ENCODE peak calls at places on chromosome 15, in nine cellular contexts. One of them, this sample, is unnamed.
A peak's percentile ranks its signal among the peaks of the same experiment; 100 is the strongest.

GRCh38 chr15:70142322-70143191 is 44.8 kb upstream of the TLE3 start:
- DNase-seq in GM23338: no peak
- DNase-seq in transverse colon: no peak
- DNase-seq in GM12891: no peak
- DNase-seq in suprapubic skin: no peak
- DNase-seq in HL-60: peak; percentile 72
- DNase-seq in sigmoid colon: no peak
- DNase-seq in HepG2: no peak
- DNase-seq in stomach: no peak
- DNase-seq in this sample: no peak

GRCh38 chr15:60972301-60972700 is 256.8 kb downstream of the RORA start:
- DNase-seq in GM23338: no peak
- DNase-seq in transverse colon: no peak
- DNase-seq in GM12891: no peak
- DNase-seq in suprapubic skin: no peak
- DNase-seq in HL-60: no peak
- DNase-seq in sigmoid colon: no peak
- DNase-seq in HepG2: no peak
- DNase-seq in stomach: no peak
- DNase-seq in this sample: no peak

GRCh38 chr15:82554857-82555256 is 14.6 kb upstream of the RPS17 start:
- DNase-seq in GM23338: no peak
- DNase-seq in transverse colon: no peak
- DNase-seq in GM12891: no peak
- DNase-seq in suprapubic skin: no peak
- DNase-seq in HL-60: no peak
- DNase-seq in sigmoid colon: no peak
- DNase-seq in HepG2: no peak
- DNase-seq in stomach: no peak
- DNase-seq in this sample: no peak

GRCh38 chr15:34986326-34987181 is 1.5 kb downstream of the ZNF770 start:
- DNase-seq in GM23338: no peak
- DNase-seq in transverse colon: no peak
- DNase-seq in GM12891: no peak
- DNase-seq in suprapubic skin: no peak
- DNase-seq in HL-60: no peak
- DNase-seq in sigmoid colon: no peak
- DNase-seq in HepG2: no peak
- DNase-seq in stomach: no peak
- DNase-seq in this sample: no peak

GRCh38 chr15:24857777-24858176 is 97.0 kb upstream of the SNRPN start:
- DNase-seq in GM23338: peak; percentile 60
- DNase-seq in transverse colon: no peak
- DNase-seq in GM12891: no peak
- DNase-seq in suprapubic skin: no peak
- DNase-seq in HL-60: no peak
- DNase-seq in sigmoid colon: no peak
- DNase-seq in HepG2: no peak
- DNase-seq in stomach: no peak
- DNase-seq in this sample: no peak

GRCh38 chr15:60423540-60423939 is 25.8 kb upstream of the ANXA2 start:
- DNase-seq in GM23338: peak; percentile 77
- DNase-seq in transverse colon: no peak
- DNase-seq in GM12891: no peak
- DNase-seq in suprapubic skin: no peak
- DNase-seq in HL-60: no peak
- DNase-seq in sigmoid colon: no peak
- DNase-seq in HepG2: peak; percentile 44
- DNase-seq in stomach: no peak
- DNase-seq in this sample: no peak

GRCh38 chr15:23049984-23050628 is 10.7 kb upstream of the TUBGCP5 start:
- DNase-seq in GM23338: no peak
- DNase-seq in transverse colon: no peak
- DNase-seq in GM12891: no peak
- DNase-seq in suprapubic skin: no peak
- DNase-seq in HL-60: no peak
- DNase-seq in sigmoid colon: no peak
- DNase-seq in HepG2: no peak
- DNase-seq in stomach: no peak
- DNase-seq in this sample: no peak

GRCh38 chr15:52428297-52428696 is 100.4 kb downstream of the MYO5A start:
- DNase-seq in GM23338: no peak
- DNase-seq in transverse colon: no peak
- DNase-seq in GM12891: no peak
- DNase-seq in suprapubic skin: no peak
- DNase-seq in HL-60: no peak
- DNase-seq in sigmoid colon: no peak
- DNase-seq in HepG2: no peak
- DNase-seq in stomach: no peak
- DNase-seq in this sample: no peak

GRCh38 chr15:80424381-80424780 is 20.2 kb downstream of the ARNT2 start:
- DNase-seq in GM23338: no peak
- DNase-seq in transverse colon: no peak
- DNase-seq in GM12891: no peak
- DNase-seq in suprapubic skin: no peak
- DNase-seq in HL-60: no peak
- DNase-seq in sigmoid colon: no peak
- DNase-seq in HepG2: no peak
- DNase-seq in stomach: no peak
- DNase-seq in this sample: peak; percentile 31

GRCh38 chr15:84082739-84083138 is 152.8 kb upstream of the GOLGA6L4 start:
- DNase-seq in GM23338: no peak
- DNase-seq in transverse colon: no peak
- DNase-seq in GM12891: no peak
- DNase-seq in suprapubic skin: no peak
- DNase-seq in HL-60: no peak
- DNase-seq in sigmoid colon: no peak
- DNase-seq in HepG2: no peak
- DNase-seq in stomach: no peak
- DNase-seq in this sample: no peak

GRCh38 chr15:80211976-80212375 is 40.0 kb downstream of the CTXND1 start:
- DNase-seq in GM23338: no peak
- DNase-seq in transverse colon: no peak
- DNase-seq in GM12891: no peak
- DNase-seq in suprapubic skin: no peak
- DNase-seq in HL-60: no peak
- DNase-seq in sigmoid colon: no peak
- DNase-seq in HepG2: no peak
- DNase-seq in stomach: no peak
- DNase-seq in this sample: no peak

GRCh38 chr15:96361309-96362000 is 31.0 kb downstream of the NR2F2 start:
- DNase-seq in GM23338: peak; percentile 45
- DNase-seq in transverse colon: no peak
- DNase-seq in GM12891: no peak
- DNase-seq in suprapubic skin: no peak
- DNase-seq in HL-60: no peak
- DNase-seq in sigmoid colon: no peak
- DNase-seq in HepG2: no peak
- DNase-seq in stomach: no peak
- DNase-seq in this sample: no peak

GRCh38 chr15:82021021-82021420 is 24.8 kb downstream of the MEX3B start:
- DNase-seq in GM23338: no peak
- DNase-seq in transverse colon: no peak
- DNase-seq in GM12891: no peak
- DNase-seq in suprapubic skin: no peak
- DNase-seq in HL-60: no peak
- DNase-seq in sigmoid colon: no peak
- DNase-seq in HepG2: no peak
- DNase-seq in stomach: no peak
- DNase-seq in this sample: no peak

GRCh38 chr15:57598346-57598745 is 6.6 kb downstream of the MYZAP start:
- DNase-seq in GM23338: no peak
- DNase-seq in transverse colon: no peak
- DNase-seq in GM12891: no peak
- DNase-seq in suprapubic skin: no peak
- DNase-seq in HL-60: no peak
- DNase-seq in sigmoid colon: no peak
- DNase-seq in HepG2: no peak
- DNase-seq in stomach: no peak
- DNase-seq in this sample: no peak

GRCh38 chr15:48001393-48002059 is 119.3 kb upstream of the SLC24A5 start:
- DNase-seq in GM23338: no peak
- DNase-seq in transverse colon: no peak
- DNase-seq in GM12891: peak; percentile 12
- DNase-seq in suprapubic skin: no peak
- DNase-seq in HL-60: peak; percentile 33
- DNase-seq in sigmoid colon: no peak
- DNase-seq in HepG2: no peak
- DNase-seq in stomach: no peak
- DNase-seq in this sample: no peak

GRCh38 chr15:83499476-83499875 is 52.3 kb downstream of the SH3GL3 start:
- DNase-seq in GM23338: no peak
- DNase-seq in transverse colon: no peak
- DNase-seq in GM12891: no peak
- DNase-seq in suprapubic skin: no peak
- DNase-seq in HL-60: no peak
- DNase-seq in sigmoid colon: no peak
- DNase-seq in HepG2: no peak
- DNase-seq in stomach: no peak
- DNase-seq in this sample: no peak

GRCh38 chr15:64070965-64071851 is 22.4 kb downstream of the CIAO2A start:
- DNase-seq in GM23338: no peak
- DNase-seq in transverse colon: peak; percentile 47
- DNase-seq in GM12891: no peak
- DNase-seq in suprapubic skin: no peak
- DNase-seq in HL-60: no peak
- DNase-seq in sigmoid colon: peak; percentile 90
- DNase-seq in HepG2: peak; percentile 74
- DNase-seq in stomach: peak; percentile 58
- DNase-seq in this sample: no peak

GRCh38 chr15:28726102-28726501 is 13.9 kb upstream of the GOLGA8M start:
- DNase-seq in GM23338: no peak
- DNase-seq in transverse colon: no peak
- DNase-seq in GM12891: no peak
- DNase-seq in suprapubic skin: no peak
- DNase-seq in HL-60: no peak
- DNase-seq in sigmoid colon: no peak
- DNase-seq in HepG2: no peak
- DNase-seq in stomach: no peak
- DNase-seq in this sample: no peak
- TF ChIP-seq POLR2AphosphoS5 in GM23338: no peak
- TF ChIP-seq POLR2AphosphoS5 in transverse colon: no peak
- TF ChIP-seq POLR2AphosphoS5 in GM12891: no peak
- TF ChIP-seq POLR2AphosphoS5 in suprapubic skin: no peak
- TF ChIP-seq POLR2AphosphoS5 in HL-60: no peak
- TF ChIP-seq POLR2AphosphoS5 in sigmoid colon: no peak
- TF ChIP-seq POLR2AphosphoS5 in HepG2: no peak
- TF ChIP-seq POLR2AphosphoS5 in stomach: no peak
- TF ChIP-seq POLR2AphosphoS5 in this sample: no peak

GRCh38 chr15:44882499-44882968 is 74.0 kb upstream of the TERB2 start:
- DNase-seq in GM23338: no peak
- DNase-seq in transverse colon: no peak
- DNase-seq in GM12891: no peak
- DNase-seq in suprapubic skin: no peak
- DNase-seq in HL-60: no peak
- DNase-seq in sigmoid colon: no peak
- DNase-seq in HepG2: no peak
- DNase-seq in stomach: no peak
- DNase-seq in this sample: no peak
- TF ChIP-seq POLR2AphosphoS5 in GM23338: no peak
- TF ChIP-seq POLR2AphosphoS5 in transverse colon: no peak
- TF ChIP-seq POLR2AphosphoS5 in GM12891: peak; percentile 80
- TF ChIP-seq POLR2AphosphoS5 in suprapubic skin: no peak
- TF ChIP-seq POLR2AphosphoS5 in HL-60: no peak
- TF ChIP-seq POLR2AphosphoS5 in sigmoid colon: no peak
- TF ChIP-seq POLR2AphosphoS5 in HepG2: no peak
- TF ChIP-seq POLR2AphosphoS5 in stomach: no peak
- TF ChIP-seq POLR2AphosphoS5 in this sample: no peak

DNA sequence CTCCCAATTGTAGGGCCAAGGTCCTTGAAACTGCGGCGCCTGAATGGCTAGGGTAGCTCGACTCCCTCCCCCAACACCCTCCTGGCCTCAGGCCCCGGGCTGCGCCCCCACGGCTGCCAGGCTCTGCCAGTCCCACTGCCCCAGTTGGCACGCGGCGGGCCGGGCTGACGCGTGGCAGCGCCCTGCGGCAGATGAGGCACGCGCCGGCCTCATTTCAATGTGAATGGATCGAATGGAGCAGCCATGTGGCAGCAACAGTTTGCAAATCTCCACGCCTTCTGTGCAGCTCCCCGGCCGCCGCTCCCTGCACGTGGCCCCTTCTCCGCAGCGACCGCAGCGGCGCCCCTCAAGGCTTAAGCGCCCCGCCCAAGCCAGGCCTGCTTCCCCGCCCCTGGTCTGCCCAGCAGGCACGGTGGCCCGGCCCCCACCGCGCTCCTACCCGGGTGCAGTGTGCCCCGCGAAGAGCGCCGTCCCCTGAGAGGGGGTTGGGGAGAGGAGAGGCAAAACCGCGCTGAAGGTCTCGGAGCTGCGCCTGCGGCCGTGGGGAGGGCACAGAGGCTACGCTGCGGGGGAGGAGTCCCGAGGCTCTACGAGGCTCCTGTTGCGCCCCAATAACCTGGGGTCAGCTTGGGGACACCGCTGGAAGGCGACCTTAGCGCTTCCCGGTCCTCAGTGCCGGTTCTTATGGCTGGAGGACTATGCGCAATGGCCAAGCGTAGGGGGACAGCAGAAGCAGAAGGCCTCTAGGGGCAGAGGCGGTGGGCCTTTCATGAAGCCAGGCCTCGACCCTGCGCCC is 3.1 kb upstream of the DLL4 start:
- DNase-seq in GM23338: peak; percentile 78
- DNase-seq in transverse colon: peak; percentile 51
- DNase-seq in GM12891: no peak
- DNase-seq in suprapubic skin: no peak
- DNase-seq in HL-60: no peak
- DNase-seq in sigmoid colon: no peak
- DNase-seq in HepG2: no peak
- DNase-seq in stomach: no peak
- DNase-seq in this sample: peak; percentile 72
- TF ChIP-seq POLR2AphosphoS5 in GM23338: no peak
- TF ChIP-seq POLR2AphosphoS5 in transverse colon: no peak
- TF ChIP-seq POLR2AphosphoS5 in GM12891: no peak
- TF ChIP-seq POLR2AphosphoS5 in suprapubic skin: no peak
- TF ChIP-seq POLR2AphosphoS5 in HL-60: no peak
- TF ChIP-seq POLR2AphosphoS5 in sigmoid colon: no peak
- TF ChIP-seq POLR2AphosphoS5 in HepG2: no peak
- TF ChIP-seq POLR2AphosphoS5 in stomach: no peak
- TF ChIP-seq POLR2AphosphoS5 in this sample: peak; percentile 32

DNA sequence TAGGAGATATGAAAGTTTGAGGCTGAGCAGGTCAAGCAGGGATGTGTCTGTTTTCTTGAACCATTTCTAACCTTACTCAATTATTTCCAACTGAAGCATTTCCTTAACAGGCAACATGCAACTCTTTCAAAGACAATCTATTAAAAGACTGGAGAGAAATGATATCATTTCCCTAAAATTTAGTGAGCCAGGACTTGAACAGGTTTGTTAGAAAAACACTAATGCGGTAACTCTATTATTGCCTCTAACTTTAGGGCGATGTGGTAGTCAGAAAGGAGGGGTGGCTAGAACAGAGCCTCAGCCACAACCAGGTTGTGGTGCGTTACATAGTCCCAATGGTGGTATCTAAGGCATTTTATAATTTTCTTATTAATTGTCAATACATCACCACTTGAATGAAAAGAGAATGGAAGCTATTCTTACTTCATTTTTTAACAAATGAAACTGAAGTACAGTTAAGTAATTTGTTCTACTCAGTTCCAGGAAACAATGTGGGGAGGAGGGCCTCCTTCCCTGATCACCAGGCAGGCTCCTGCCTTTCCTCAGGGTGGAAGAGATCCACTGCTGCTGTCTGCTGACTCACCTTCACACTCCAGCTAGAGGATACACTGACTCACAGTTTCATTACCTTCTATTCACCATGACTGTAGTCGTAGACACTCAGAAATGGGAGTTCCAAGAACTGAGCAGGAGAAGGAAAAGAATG is 22.8 kb downstream of the MYO1E start:
- DNase-seq in GM23338: peak; percentile 35
- DNase-seq in transverse colon: peak; percentile 46
- DNase-seq in GM12891: no peak
- DNase-seq in suprapubic skin: no peak
- DNase-seq in HL-60: no peak
- DNase-seq in sigmoid colon: no peak
- DNase-seq in HepG2: peak; percentile 28
- DNase-seq in stomach: no peak
- DNase-seq in this sample: no peak
- TF ChIP-seq POLR2AphosphoS5 in GM23338: no peak
- TF ChIP-seq POLR2AphosphoS5 in transverse colon: peak; percentile 39
- TF ChIP-seq POLR2AphosphoS5 in GM12891: no peak
- TF ChIP-seq POLR2AphosphoS5 in suprapubic skin: no peak
- TF ChIP-seq POLR2AphosphoS5 in HL-60: no peak
- TF ChIP-seq POLR2AphosphoS5 in sigmoid colon: peak; percentile 37
- TF ChIP-seq POLR2AphosphoS5 in HepG2: no peak
- TF ChIP-seq POLR2AphosphoS5 in stomach: no peak
- TF ChIP-seq POLR2AphosphoS5 in this sample: no peak

This sample was measured in spleen.